ENCODE peak calls at places on chromosomes 16 and 17, in five cellular contexts. One of them, this sample, is unnamed.

GRCh38 chr16:57645691-57646387 is 17.4 kb downstream of the ADGRG1 start:
- DNase-seq in astrocyte: no peak
- DNase-seq in GM23248: peak; percentile 91
- DNase-seq in fibroblast of lung: peak; percentile 48
- DNase-seq in HepG2: no peak
- DNase-seq in this sample: no peak

GRCh38 chr17:65092262-65092661 is 35.7 kb upstream of the GNA13 start:
- DNase-seq in fibroblast of lung: peak; percentile 33
- DNase-seq in astrocyte: no peak
- DNase-seq in HepG2: no peak
- DNase-seq in GM23248: peak; percentile 86
- DNase-seq in this sample: no peak

GRCh38 chr16:84806256-84806889 is 13.4 kb upstream of the CRISPLD2 start:
- DNase-seq in GM23248: peak; percentile 88
- DNase-seq in astrocyte: peak; percentile 92
- DNase-seq in fibroblast of lung: peak; percentile 94
- DNase-seq in HepG2: no peak
- DNase-seq in this sample: no peak

GRCh38 chr16:55391760-55392375 is 67.9 kb downstream of the IRX6 start:
- DNase-seq in HepG2: no peak
- DNase-seq in GM23248: no peak
- DNase-seq in fibroblast of lung: no peak
- DNase-seq in astrocyte: no peak
- DNase-seq in this sample: no peak

GRCh38 chr17:44788139-44788538 is 29.4 kb downstream of the ADAM11 start:
- DNase-seq in astrocyte: no peak
- DNase-seq in fibroblast of lung: no peak
- DNase-seq in GM23248: peak; percentile 40
- DNase-seq in HepG2: no peak
- DNase-seq in this sample: no peak

GRCh38 chr16:57537194-57537505 is 779 bp upstream of the CCDC102A start:
- DNase-seq in fibroblast of lung: no peak
- DNase-seq in GM23248: peak; percentile 38
- DNase-seq in HepG2: no peak
- DNase-seq in astrocyte: no peak
- DNase-seq in this sample: no peak

GRCh38 chr17:80941743-80942211 is 49.9 kb upstream of the CHMP6 start:
- DNase-seq in fibroblast of lung: peak; percentile 47
- DNase-seq in GM23248: peak; percentile 80
- DNase-seq in HepG2: no peak
- DNase-seq in astrocyte: peak; percentile 35
- DNase-seq in this sample: no peak

GRCh38 chr16:49596119-49596518 is 222.5 kb downstream of the C16orf78 start:
- DNase-seq in astrocyte: peak; percentile 10
- DNase-seq in GM23248: no peak
- DNase-seq in fibroblast of lung: peak; percentile 39
- DNase-seq in HepG2: no peak
- DNase-seq in this sample: no peak

GRCh38 chr17:46948544-46948943 is 25.6 kb downstream of the GOSR2 start:
- DNase-seq in astrocyte: no peak
- DNase-seq in fibroblast of lung: no peak
- DNase-seq in HepG2: no peak
- DNase-seq in GM23248: no peak
- DNase-seq in this sample: no peak

GRCh38 chr17:46154151-46154816 is 38.9 kb downstream of the KANSL1 start:
- DNase-seq in GM23248: peak; percentile 56
- DNase-seq in fibroblast of lung: peak; percentile 70
- DNase-seq in astrocyte: peak; percentile 59
- DNase-seq in HepG2: no peak
- DNase-seq in this sample: no peak

GRCh38 chr17:79892457-79893236 is 53.4 kb upstream of the CBX4 start:
- DNase-seq in GM23248: no peak
- DNase-seq in fibroblast of lung: no peak
- DNase-seq in astrocyte: no peak
- DNase-seq in HepG2: no peak
- DNase-seq in this sample: no peak

GRCh38 chr17:5248821-5249479 is 14.3 kb upstream of the SCIMP start:
- DNase-seq in GM23248: no peak
- DNase-seq in fibroblast of lung: no peak
- DNase-seq in HepG2: no peak
- DNase-seq in astrocyte: no peak
- DNase-seq in this sample: no peak
- H2AFZ ChIP-seq in GM23248: no peak overlapping the region
- H2AFZ ChIP-seq in fibroblast of lung: no peak overlapping the region
- H2AFZ ChIP-seq in HepG2: no peak overlapping the region
- H2AFZ ChIP-seq in astrocyte: no peak overlapping the region
- H2AFZ ChIP-seq in this sample: no peak overlapping the region

GRCh38 chr16:88630433-88630832 is 7.9 kb upstream of the IL17C start:
- DNase-seq in fibroblast of lung: no peak
- DNase-seq in GM23248: no peak
- DNase-seq in astrocyte: no peak
- DNase-seq in HepG2: no peak
- DNase-seq in this sample: no peak
- H3K36me3 ChIP-seq in fibroblast of lung: peaks cover 16% of the 10 kb centered on the region
- H3K36me3 ChIP-seq in GM23248: no peaks in the 10 kb centered on the region
- H3K36me3 ChIP-seq in astrocyte: peaks cover 7% of the 10 kb centered on the region
- H3K36me3 ChIP-seq in HepG2: peaks cover 73% of the 10 kb centered on the region
- H3K36me3 ChIP-seq in this sample: no peaks in the 10 kb centered on the region

GRCh38 chr17:1597861-1598342 is 30.7 kb downstream of the SLC43A2 start:
- DNase-seq in GM23248: no peak
- DNase-seq in astrocyte: no peak
- DNase-seq in fibroblast of lung: no peak
- DNase-seq in HepG2: peak; percentile 80
- DNase-seq in this sample: no peak
- H3K9ac ChIP-seq in GM23248: no peak overlapping the region
- H3K9ac ChIP-seq in astrocyte: no peak overlapping the region
- H3K9ac ChIP-seq in fibroblast of lung: no peak overlapping the region
- H3K9ac ChIP-seq in HepG2: no peak overlapping the region
- H3K9ac ChIP-seq in this sample: no peak overlapping the region

DNA sequence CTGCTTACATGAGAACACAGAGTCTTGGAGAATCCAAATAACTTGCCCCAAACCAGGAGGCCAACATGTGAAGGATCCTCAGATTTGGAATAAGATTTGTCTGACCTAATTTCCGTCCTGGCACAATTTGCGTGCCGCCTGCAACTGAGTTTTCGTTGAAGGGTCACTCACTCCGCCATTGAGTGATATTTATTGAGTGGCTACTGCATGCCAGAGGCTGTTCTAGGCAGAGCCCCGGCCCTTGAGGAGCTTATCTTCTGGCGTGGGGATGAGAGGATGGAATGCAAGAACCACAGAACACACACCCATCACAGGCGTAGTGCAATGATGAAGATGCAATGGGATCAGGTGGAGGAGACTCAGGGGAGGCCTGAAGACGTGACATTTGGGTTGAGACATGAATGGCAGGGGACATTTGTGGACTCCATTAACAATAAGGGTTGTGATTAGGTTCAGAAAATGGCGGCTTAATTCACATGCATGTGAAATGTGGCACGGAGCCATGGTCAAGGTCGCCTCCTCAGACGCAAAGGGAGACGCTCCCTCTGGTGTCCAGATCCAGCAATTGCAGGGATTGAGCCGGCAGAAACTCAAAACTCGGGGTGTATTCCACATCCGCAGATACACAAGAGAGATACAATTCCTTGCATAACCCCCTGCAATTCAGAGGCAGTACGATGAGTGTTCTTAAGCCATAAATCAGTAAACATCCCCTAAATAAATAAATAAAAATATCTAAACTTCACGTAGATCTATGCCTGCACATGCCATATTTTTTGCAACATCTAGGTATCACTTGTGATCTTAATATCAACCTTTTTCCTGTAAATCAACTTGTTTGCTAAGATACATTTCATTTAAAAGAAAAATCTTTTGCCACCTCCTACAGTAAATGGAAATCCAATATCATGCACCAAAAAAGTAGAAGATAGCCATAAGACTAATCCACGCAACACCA is 57.9 kb upstream of the CACNG4 start:
- DNase-seq in fibroblast of lung: peak; percentile 70
- DNase-seq in GM23248: peak; percentile 85
- DNase-seq in astrocyte: peak; percentile 47
- DNase-seq in HepG2: peak; percentile 74
- DNase-seq in this sample: peak; percentile 95
- H2AFZ ChIP-seq in fibroblast of lung: no peak overlapping the region
- H2AFZ ChIP-seq in GM23248: no peak overlapping the region
- H2AFZ ChIP-seq in astrocyte: peak overlapping the region; percentile 30
- H2AFZ ChIP-seq in HepG2: no peak overlapping the region
- H2AFZ ChIP-seq in this sample: peak overlapping the region; percentile 98

GRCh38 chr17:76783146-76783545 is 45.2 kb downstream of the MFSD11 start:
- DNase-seq in fibroblast of lung: no peak
- DNase-seq in astrocyte: no peak
- DNase-seq in GM23248: no peak
- DNase-seq in HepG2: no peak
- DNase-seq in this sample: no peak
- H3K36me3 ChIP-seq in fibroblast of lung: peaks cover 2% of the 10 kb centered on the region
- H3K36me3 ChIP-seq in astrocyte: peaks cover 8% of the 10 kb centered on the region
- H3K36me3 ChIP-seq in GM23248: peaks cover 2% of the 10 kb centered on the region
- H3K36me3 ChIP-seq in HepG2: peaks cover 22% of the 10 kb centered on the region
- H3K36me3 ChIP-seq in this sample: peaks cover 5% of the 10 kb centered on the region

GRCh38 chr17:27315322-27315721 is 21.4 kb downstream of the WSB1 start:
- DNase-seq in HepG2: no peak
- DNase-seq in fibroblast of lung: peak; percentile 96
- DNase-seq in astrocyte: peak; percentile 94
- DNase-seq in GM23248: peak; percentile 95
- DNase-seq in this sample: no peak
- H3K9ac ChIP-seq in HepG2: no peak overlapping the region
- H3K9ac ChIP-seq in fibroblast of lung: no peak overlapping the region
- H3K9ac ChIP-seq in astrocyte: peak overlapping the region; percentile 53
- H3K9ac ChIP-seq in GM23248: peak overlapping the region; percentile 62
- H3K9ac ChIP-seq in this sample: no peak overlapping the region

DNA sequence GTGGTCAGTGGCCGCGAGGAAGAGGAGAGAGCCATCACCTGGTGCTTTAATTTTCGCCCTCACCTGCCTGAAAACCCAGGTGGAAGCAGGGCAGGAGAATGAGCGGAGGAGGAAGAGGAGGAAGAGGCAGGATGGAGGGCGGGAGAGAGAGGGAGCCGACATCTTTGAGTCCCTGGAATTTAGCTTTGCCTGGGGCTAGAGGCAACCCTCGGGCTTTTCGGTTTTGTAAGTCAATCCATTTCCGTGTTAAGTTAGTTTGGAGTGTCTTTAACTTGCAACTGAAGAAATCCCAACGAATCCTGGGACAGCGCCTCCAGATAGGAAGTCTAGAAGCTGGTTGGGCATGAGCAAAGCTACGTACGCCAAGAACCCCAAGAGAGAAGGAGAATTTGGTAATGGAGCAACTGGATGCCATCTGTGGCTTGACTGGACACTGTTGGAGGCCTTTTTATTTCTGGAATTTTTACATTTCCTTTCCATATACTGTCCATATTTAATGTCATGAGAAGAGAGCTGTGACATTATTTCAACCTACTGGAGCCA is 36.9 kb upstream of the ATP2A3 start:
- DNase-seq in HepG2: no peak
- DNase-seq in astrocyte: no peak
- DNase-seq in fibroblast of lung: no peak
- DNase-seq in GM23248: no peak
- DNase-seq in this sample: no peak
- H2AFZ ChIP-seq in HepG2: no peak overlapping the region
- H2AFZ ChIP-seq in astrocyte: no peak overlapping the region
- H2AFZ ChIP-seq in fibroblast of lung: no peak overlapping the region
- H2AFZ ChIP-seq in GM23248: no peak overlapping the region
- H2AFZ ChIP-seq in this sample: no peak overlapping the region

GRCh38 chr17:72529386-72529785 is 408.6 kb downstream of the SOX9 start:
- DNase-seq in fibroblast of lung: peak; percentile 43
- DNase-seq in HepG2: no peak
- DNase-seq in GM23248: no peak
- DNase-seq in astrocyte: peak; percentile 30
- DNase-seq in this sample: no peak
- H3K36me3 ChIP-seq in fibroblast of lung: no peaks in the 10 kb centered on the region
- H3K36me3 ChIP-seq in HepG2: no peaks in the 10 kb centered on the region
- H3K36me3 ChIP-seq in GM23248: no peaks in the 10 kb centered on the region
- H3K36me3 ChIP-seq in astrocyte: no peaks in the 10 kb centered on the region
- H3K36me3 ChIP-seq in this sample: no peaks in the 10 kb centered on the region

GRCh38 chr17:50056961-50057330 is 1.0 kb downstream of the ITGA3 start:
- DNase-seq in fibroblast of lung: peak; percentile 68
- DNase-seq in HepG2: no peak
- DNase-seq in astrocyte: peak; percentile 55
- DNase-seq in GM23248: peak; percentile 78
- DNase-seq in this sample: no peak

GRCh38 chr17:50059256-50059655 is 3.3 kb downstream of the ITGA3 start:
- DNase-seq in HepG2: no peak
- DNase-seq in astrocyte: no peak
- DNase-seq in GM23248: no peak
- DNase-seq in fibroblast of lung: no peak
- DNase-seq in this sample: no peak

GRCh38 chr17:50057521-50057991 is 1.6 kb downstream of the ITGA3 start:
- DNase-seq in HepG2: no peak
- DNase-seq in fibroblast of lung: no peak
- DNase-seq in astrocyte: no peak
- DNase-seq in GM23248: no peak
- DNase-seq in this sample: no peak

GRCh38 chr17:50059759-50060273 is 3.9 kb downstream of the ITGA3 start:
- DNase-seq in HepG2: no peak
- DNase-seq in GM23248: peak; percentile 59
- DNase-seq in astrocyte: peak; percentile 52
- DNase-seq in fibroblast of lung: peak; percentile 70
- DNase-seq in this sample: no peak

GRCh38 chr17:50058296-50058945 is 2.5 kb downstream of the ITGA3 start:
- DNase-seq in astrocyte: no peak
- DNase-seq in GM23248: no peak
- DNase-seq in HepG2: no peak
- DNase-seq in fibroblast of lung: no peak
- DNase-seq in this sample: no peak
- H3K9ac ChIP-seq in astrocyte: peak overlapping the region; percentile 86
- H3K9ac ChIP-seq in GM23248: peak overlapping the region; percentile 83
- H3K9ac ChIP-seq in HepG2: no peak overlapping the region
- H3K9ac ChIP-seq in fibroblast of lung: no peak overlapping the region
- H3K9ac ChIP-seq in this sample: no peak overlapping the region

GRCh38 chr17:77287432-77288068 is 146.8 kb downstream of the SEC14L1 start:
- DNase-seq in astrocyte: peak; percentile 95
- DNase-seq in HepG2: peak; percentile 65
- DNase-seq in fibroblast of lung: peak; percentile 96
- DNase-seq in GM23248: peak; percentile 95
- DNase-seq in this sample: no peak

GRCh38 chr17:77286641-77287431 is 146.1 kb downstream of the SEC14L1 start:
- DNase-seq in HepG2: peak; percentile 100
- DNase-seq in fibroblast of lung: peak; percentile 76
- DNase-seq in astrocyte: peak; percentile 75
- DNase-seq in GM23248: peak; percentile 64
- DNase-seq in this sample: no peak

GRCh38 chr17:77286391-77286640 is 145.5 kb downstream of the SEC14L1 start:
- DNase-seq in HepG2: no peak
- DNase-seq in fibroblast of lung: no peak
- DNase-seq in GM23248: no peak
- DNase-seq in astrocyte: no peak
- DNase-seq in this sample: no peak

GRCh38 chr17:77285594-77286390 is 145.0 kb downstream of the SEC14L1 start:
- DNase-seq in HepG2: peak; percentile 70
- DNase-seq in astrocyte: peak; percentile 94
- DNase-seq in GM23248: peak; percentile 98
- DNase-seq in fibroblast of lung: peak; percentile 97
- DNase-seq in this sample: no peak

DNA sequence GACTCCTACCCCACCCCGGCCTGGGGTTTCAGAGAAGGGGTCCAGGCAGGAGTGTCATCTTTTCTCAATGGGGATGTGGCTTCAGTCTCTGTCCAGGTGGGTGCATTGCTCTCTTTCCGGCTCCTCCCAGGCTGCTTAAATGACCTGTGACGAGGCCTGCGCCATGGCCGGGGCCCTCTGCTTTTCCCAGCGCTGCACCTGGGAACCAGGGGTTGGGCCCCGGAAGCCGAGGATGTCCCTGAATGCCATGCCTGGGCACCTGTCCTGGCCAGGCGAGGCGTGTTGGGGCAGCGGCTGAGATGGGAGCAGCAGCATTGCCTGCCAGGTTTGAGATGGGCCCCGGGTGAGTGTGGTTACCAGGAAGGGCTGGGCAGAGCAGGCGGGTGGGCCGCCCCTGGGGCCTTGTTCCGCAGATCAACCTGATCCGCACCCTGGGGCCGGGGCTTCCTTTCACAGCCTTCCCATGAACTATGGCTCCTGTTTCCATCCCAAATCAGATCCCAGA is 147.4 kb downstream of the SEC14L1 start:
- DNase-seq in astrocyte: no peak
- DNase-seq in GM23248: no peak
- DNase-seq in HepG2: no peak
- DNase-seq in fibroblast of lung: no peak
- DNase-seq in this sample: no peak
- H2AFZ ChIP-seq in astrocyte: no peak overlapping the region
- H2AFZ ChIP-seq in GM23248: no peak overlapping the region
- H2AFZ ChIP-seq in HepG2: no peak overlapping the region
- H2AFZ ChIP-seq in fibroblast of lung: no peak overlapping the region
- H2AFZ ChIP-seq in this sample: no peak overlapping the region

This sample was measured in Karpas-422.